ENCODE peak calls at places on chromosomes 11 and 22, in eight cellular contexts. One of them, this sample, is unnamed.

GRCh38 chr11:76700177-76701100 is 29.9 kb upstream of the LRRC32 start:
- DNase-seq in KBM-7: peak; percentile 82
- DNase-seq in NCI-H2081: no peak
- DNase-seq in endothelial cell: no peak
- DNase-seq in Kasumi-1: peak; percentile 71
- DNase-seq in ELR: peak; percentile 96
- DNase-seq in anterior cingulate cortex: no peak
- DNase-seq in activated T-helper 1 cell treated with anti-CD3 and anti-CD28 coated beads, Interleukin-12 subunit alpha, Interleukin-12 subunit beta, Interleukin-2, Interleukin-4 antibody, amounts not matched to agents 30 ng/mL and 10 ng/mL and 1 ng/mL, durations not matched to agents 14 hours and 24 hours and 36 hours: no peak
- DNase-seq in this sample: no peak

GRCh38 chr11:79152511-79152910 is 288.3 kb downstream of the TENM4 start:
- DNase-seq in ELR: no peak
- DNase-seq in KBM-7: no peak
- DNase-seq in Kasumi-1: no peak
- DNase-seq in endothelial cell: no peak
- DNase-seq in anterior cingulate cortex: no peak
- DNase-seq in activated T-helper 1 cell treated with anti-CD3 and anti-CD28 coated beads, Interleukin-12 subunit alpha, Interleukin-12 subunit beta, Interleukin-2, Interleukin-4 antibody, amounts not matched to agents 30 ng/mL and 10 ng/mL and 1 ng/mL, durations not matched to agents 14 hours and 24 hours and 36 hours: no peak
- DNase-seq in NCI-H2081: no peak
- DNase-seq in this sample: no peak

GRCh38 chr22:47203554-47203991 is 441.1 kb downstream of the TBC1D22A start:
- DNase-seq in KBM-7: no peak
- DNase-seq in anterior cingulate cortex: no peak
- DNase-seq in ELR: no peak
- DNase-seq in NCI-H2081: no peak
- DNase-seq in activated T-helper 1 cell treated with anti-CD3 and anti-CD28 coated beads, Interleukin-12 subunit alpha, Interleukin-12 subunit beta, Interleukin-2, Interleukin-4 antibody, amounts not matched to agents 30 ng/mL and 10 ng/mL and 1 ng/mL, durations not matched to agents 14 hours and 24 hours and 36 hours: no peak
- DNase-seq in endothelial cell: no peak
- DNase-seq in Kasumi-1: no peak
- DNase-seq in this sample: no peak

GRCh38 chr11:11555228-11555627 is 66.6 kb downstream of the GALNT18 start:
- DNase-seq in endothelial cell: no peak
- DNase-seq in NCI-H2081: peak; percentile 90
- DNase-seq in activated T-helper 1 cell treated with anti-CD3 and anti-CD28 coated beads, Interleukin-12 subunit alpha, Interleukin-12 subunit beta, Interleukin-2, Interleukin-4 antibody, amounts not matched to agents 30 ng/mL and 10 ng/mL and 1 ng/mL, durations not matched to agents 14 hours and 24 hours and 36 hours: no peak
- DNase-seq in KBM-7: no peak
- DNase-seq in ELR: no peak
- DNase-seq in Kasumi-1: no peak
- DNase-seq in anterior cingulate cortex: no peak
- DNase-seq in this sample: peak; percentile 34

GRCh38 chr11:115616941-115617340 is 112.7 kb upstream of the CADM1 start:
- DNase-seq in NCI-H2081: no peak
- DNase-seq in KBM-7: no peak
- DNase-seq in activated T-helper 1 cell treated with anti-CD3 and anti-CD28 coated beads, Interleukin-12 subunit alpha, Interleukin-12 subunit beta, Interleukin-2, Interleukin-4 antibody, amounts not matched to agents 30 ng/mL and 10 ng/mL and 1 ng/mL, durations not matched to agents 14 hours and 24 hours and 36 hours: no peak
- DNase-seq in endothelial cell: no peak
- DNase-seq in ELR: peak; percentile 32
- DNase-seq in Kasumi-1: no peak
- DNase-seq in anterior cingulate cortex: no peak
- DNase-seq in this sample: peak; percentile 41

GRCh38 chr11:6654281-6655019 is 1.2 kb downstream of the DCHS1 start:
- DNase-seq in NCI-H2081: no peak
- DNase-seq in ELR: no peak
- DNase-seq in KBM-7: no peak
- DNase-seq in anterior cingulate cortex: no peak
- DNase-seq in activated T-helper 1 cell treated with anti-CD3 and anti-CD28 coated beads, Interleukin-12 subunit alpha, Interleukin-12 subunit beta, Interleukin-2, Interleukin-4 antibody, amounts not matched to agents 30 ng/mL and 10 ng/mL and 1 ng/mL, durations not matched to agents 14 hours and 24 hours and 36 hours: no peak
- DNase-seq in Kasumi-1: no peak
- DNase-seq in endothelial cell: no peak
- DNase-seq in this sample: no peak

GRCh38 chr11:26593686-26594085 is 21.6 kb upstream of the MUC15 start:
- DNase-seq in Kasumi-1: no peak
- DNase-seq in anterior cingulate cortex: no peak
- DNase-seq in KBM-7: no peak
- DNase-seq in ELR: no peak
- DNase-seq in endothelial cell: no peak
- DNase-seq in activated T-helper 1 cell treated with anti-CD3 and anti-CD28 coated beads, Interleukin-12 subunit alpha, Interleukin-12 subunit beta, Interleukin-2, Interleukin-4 antibody, amounts not matched to agents 30 ng/mL and 10 ng/mL and 1 ng/mL, durations not matched to agents 14 hours and 24 hours and 36 hours: no peak
- DNase-seq in NCI-H2081: no peak
- DNase-seq in this sample: no peak

GRCh38 chr11:57604289-57605010 is 7.0 kb downstream of the SERPING1 start:
- DNase-seq in KBM-7: peak; percentile 65
- DNase-seq in activated T-helper 1 cell treated with anti-CD3 and anti-CD28 coated beads, Interleukin-12 subunit alpha, Interleukin-12 subunit beta, Interleukin-2, Interleukin-4 antibody, amounts not matched to agents 30 ng/mL and 10 ng/mL and 1 ng/mL, durations not matched to agents 14 hours and 24 hours and 36 hours: no peak
- DNase-seq in endothelial cell: peak; percentile 9
- DNase-seq in ELR: no peak
- DNase-seq in Kasumi-1: peak; percentile 44
- DNase-seq in NCI-H2081: no peak
- DNase-seq in anterior cingulate cortex: no peak
- DNase-seq in this sample: no peak

GRCh38 chr22:39317756-39318506 is 1.5 kb downstream of the RPL3 start:
- DNase-seq in NCI-H2081: no peak
- DNase-seq in endothelial cell: no peak
- DNase-seq in KBM-7: no peak
- DNase-seq in anterior cingulate cortex: no peak
- DNase-seq in activated T-helper 1 cell treated with anti-CD3 and anti-CD28 coated beads, Interleukin-12 subunit alpha, Interleukin-12 subunit beta, Interleukin-2, Interleukin-4 antibody, amounts not matched to agents 30 ng/mL and 10 ng/mL and 1 ng/mL, durations not matched to agents 14 hours and 24 hours and 36 hours: no peak
- DNase-seq in ELR: peak; percentile 70
- DNase-seq in Kasumi-1: no peak
- DNase-seq in this sample: no peak

GRCh38 chr11:131095501-131096185 is 179.4 kb upstream of the SNX19 start:
- DNase-seq in NCI-H2081: no peak
- DNase-seq in activated T-helper 1 cell treated with anti-CD3 and anti-CD28 coated beads, Interleukin-12 subunit alpha, Interleukin-12 subunit beta, Interleukin-2, Interleukin-4 antibody, amounts not matched to agents 30 ng/mL and 10 ng/mL and 1 ng/mL, durations not matched to agents 14 hours and 24 hours and 36 hours: no peak
- DNase-seq in ELR: no peak
- DNase-seq in KBM-7: no peak
- DNase-seq in anterior cingulate cortex: no peak
- DNase-seq in Kasumi-1: no peak
- DNase-seq in endothelial cell: no peak
- DNase-seq in this sample: peak; percentile 100

GRCh38 chr22:47854680-47855079 is 1092.2 kb downstream of the TBC1D22A start:
- DNase-seq in KBM-7: no peak
- DNase-seq in activated T-helper 1 cell treated with anti-CD3 and anti-CD28 coated beads, Interleukin-12 subunit alpha, Interleukin-12 subunit beta, Interleukin-2, Interleukin-4 antibody, amounts not matched to agents 30 ng/mL and 10 ng/mL and 1 ng/mL, durations not matched to agents 14 hours and 24 hours and 36 hours: no peak
- DNase-seq in anterior cingulate cortex: no peak
- DNase-seq in Kasumi-1: no peak
- DNase-seq in ELR: no peak
- DNase-seq in endothelial cell: no peak
- DNase-seq in NCI-H2081: no peak
- DNase-seq in this sample: no peak

GRCh38 chr11:65355013-65355775 is 643 bp downstream of the TIGD3 start:
- DNase-seq in activated T-helper 1 cell treated with anti-CD3 and anti-CD28 coated beads, Interleukin-12 subunit alpha, Interleukin-12 subunit beta, Interleukin-2, Interleukin-4 antibody, amounts not matched to agents 30 ng/mL and 10 ng/mL and 1 ng/mL, durations not matched to agents 14 hours and 24 hours and 36 hours: peak; percentile 24
- DNase-seq in endothelial cell: no peak
- DNase-seq in NCI-H2081: peak; percentile 66
- DNase-seq in ELR: peak; percentile 27
- DNase-seq in KBM-7: peak; percentile 74
- DNase-seq in anterior cingulate cortex: no peak
- DNase-seq in Kasumi-1: peak; percentile 60
- DNase-seq in this sample: peak; percentile 63